ENCODE peak calls at places on chromosomes 11 and 22, in four cellular contexts. Q, Y, H and F are unnamed samples.

GRCh38 chr11:128939591-128939990 is 3.1 kb downstream of the TP53AIP1 start:
- DNase-seq in H (no peak), Q (no peak), Y (no peak), F (no peak)

GRCh38 chr11:68889948-68890446 is 13.6 kb downstream of the MRPL21 start:
- DNase-seq in Y (no peak), Q (no peak), H (no peak), F (no peak)

GRCh38 chr11:76248210-76248609 is 41.9 kb upstream of the WNT11 start:
- DNase-seq in Y (no peak), Q (no peak), H (peak), F (no peak)

GRCh38 chr11:60211206-60211605 is 28.3 kb upstream of the MS4A6A start:
- DNase-seq in Y (no peak), Q (no peak), H (no peak), F (no peak)

GRCh38 chr11:31827458-31828206 is 16.5 kb upstream of the PAX6 start:
- DNase-seq in Q (no peak), Y (no peak), H (no peak), F (no peak)

GRCh38 chr22:36201630-36202312 is at the start of gene APOL4:
- DNase-seq in Y (peak), H (no peak), Q (peak), F (peak)

GRCh38 chr11:118448294-118448693 is 12.0 kb downstream of the KMT2A start:
- DNase-seq in Q (no peak), Y (no peak), H (no peak), F (no peak)

GRCh38 chr22:28239941-28240340 is 320.9 kb upstream of the PITPNB start:
- DNase-seq in Q (no peak), Y (no peak), H (no peak), F (no peak)

GRCh38 chr11:92829671-92830070 is 139.8 kb upstream of the MTNR1B start:
- DNase-seq in Y (no peak), Q (no peak), H (no peak), F (no peak)

GRCh38 chr22:50684501-50684900 is 11.9 kb downstream of the SHANK3 start:
- DNase-seq in H (no peak), Q (no peak), Y (no peak), F (no peak)

GRCh38 chr11:28833670-28834069 is 725.5 kb downstream of the METTL15 start:
- DNase-seq in Q (no peak), Y (no peak), H (peak), F (no peak)

GRCh38 chr11:134339756-134340155 is 8.0 kb downstream of the GLB1L2 start:
- DNase-seq in H (no peak), Q (no peak), Y (no peak), F (no peak)

GRCh38 chr11:11155962-11156815 is 196.9 kb downstream of the CSNK2A3 start:
- DNase-seq in Q (no peak), H (peak), Y (no peak), F (no peak)

GRCh38 chr22:23180301-23180892 is at the start of gene BCR:
- DNase-seq in H (peak), Q (peak), Y (peak), F (peak)

GRCh38 chr22:16819249-16819648 is 6.0 kb downstream of the XKR3 start:
- DNase-seq in H (no peak), Q (no peak), Y (no peak), F (no peak)

GRCh38 chr11:93583490-93583889 is 40.3 kb upstream of the SMCO4 start:
- DNase-seq in Q (no peak), Y (no peak), H (no peak), F (no peak)

GRCh38 chr11:30328676-30329075 is 5.8 kb downstream of the ARL14EP start:
- DNase-seq in Q (no peak), H (no peak), Y (no peak), F (no peak)

GRCh38 chr11:2096919-2097301 is 42.3 kb downstream of the IGF2 start:
- DNase-seq in Y (peak), Q (no peak), H (no peak), F (no peak)

GRCh38 chr11:57635236-57635635 is 14.5 kb downstream of the YPEL4 start:
- DNase-seq in H (no peak), Q (no peak), Y (no peak), F (no peak)

GRCh38 chr11:33515347-33515746 is 185.3 kb downstream of the C11orf91 start:
- DNase-seq in Q (peak), H (peak), Y (no peak), F (no peak)

GRCh38 chr11:31834237-31834636 is 23.1 kb upstream of the PAX6 start:
- DNase-seq in Y (no peak), H (no peak), Q (no peak), F (no peak)

GRCh38 chr22:38819387-38819940 is 24.4 kb downstream of the NPTXR start:
- DNase-seq in H (no peak), Y (no peak), Q (no peak), F (no peak)

GRCh38 chr11:77619576-77620198 is 17.9 kb downstream of the CLNS1A start:
- DNase-seq in Y (no peak), Q (no peak), H (peak), F (peak)

GRCh38 chr11:130771708-130772107 is 144.6 kb downstream of the SNX19 start:
- DNase-seq in Q (no peak), Y (no peak), H (no peak), F (no peak)